ENCODE peak calls at places on chromosomes 12 and 14, in nine cellular contexts. One of them, this sample, is unnamed.

GRCh38 chr14:73785834-73786631 is 65.6 kb upstream of the PTGR2 start:
- DNase-seq in DMS153: peak
- DNase-seq in AG10803: peak
- DNase-seq in activated T-helper 1 cell treated with anti-CD3 and anti-CD28 coated beads, Interleukin-2, amount 50 U/mL, for 16 hours: peak
- DNase-seq in COR-L47: no peak
- DNase-seq in AG08395: peak
- DNase-seq in EL: peak
- DNase-seq in germinal center: peak
- DNase-seq in occipital lobe: peak
- DNase-seq in this sample: peak

GRCh38 chr12:109999983-110000505 is 814 bp downstream of the ANKRD13A start:
- DNase-seq in germinal center: no peak
- DNase-seq in AG10803: peak
- DNase-seq in activated T-helper 1 cell treated with anti-CD3 and anti-CD28 coated beads, Interleukin-2, amount 50 U/mL, for 16 hours: no peak
- DNase-seq in DMS153: no peak
- DNase-seq in occipital lobe: no peak
- DNase-seq in COR-L47: no peak
- DNase-seq in AG08395: peak
- DNase-seq in EL: peak
- DNase-seq in this sample: no peak

GRCh38 chr12:7869137-7869536 is 3.6 kb downstream of the SLC2A14 start:
- DNase-seq in EL: peak
- DNase-seq in activated T-helper 1 cell treated with anti-CD3 and anti-CD28 coated beads, Interleukin-2, amount 50 U/mL, for 16 hours: no peak
- DNase-seq in occipital lobe: no peak
- DNase-seq in COR-L47: no peak
- DNase-seq in AG10803: peak
- DNase-seq in germinal center: no peak
- DNase-seq in DMS153: no peak
- DNase-seq in AG08395: peak
- DNase-seq in this sample: no peak

GRCh38 chr12:109115758-109116610 is at the start of gene ACACB:
- DNase-seq in COR-L47: no peak
- DNase-seq in occipital lobe: peak
- DNase-seq in activated T-helper 1 cell treated with anti-CD3 and anti-CD28 coated beads, Interleukin-2, amount 50 U/mL, for 16 hours: no peak
- DNase-seq in EL: no peak
- DNase-seq in germinal center: no peak
- DNase-seq in AG08395: no peak
- DNase-seq in DMS153: no peak
- DNase-seq in AG10803: no peak
- DNase-seq in this sample: peak

GRCh38 chr14:57168138-57168695 is 100.5 kb downstream of the EXOC5 start:
- DNase-seq in AG08395: no peak
- DNase-seq in EL: no peak
- DNase-seq in activated T-helper 1 cell treated with anti-CD3 and anti-CD28 coated beads, Interleukin-2, amount 50 U/mL, for 16 hours: no peak
- DNase-seq in AG10803: no peak
- DNase-seq in DMS153: no peak
- DNase-seq in COR-L47: no peak
- DNase-seq in occipital lobe: no peak
- DNase-seq in germinal center: no peak
- DNase-seq in this sample: no peak

GRCh38 chr12:6132496-6132895 is 8.0 kb upstream of the VWF start:
- DNase-seq in AG10803: no peak
- DNase-seq in germinal center: no peak
- DNase-seq in occipital lobe: no peak
- DNase-seq in DMS153: no peak
- DNase-seq in activated T-helper 1 cell treated with anti-CD3 and anti-CD28 coated beads, Interleukin-2, amount 50 U/mL, for 16 hours: no peak
- DNase-seq in AG08395: no peak
- DNase-seq in EL: no peak
- DNase-seq in COR-L47: no peak
- DNase-seq in this sample: no peak

GRCh38 chr12:979355-979754 is 11.7 kb upstream of the ERC1 start:
- DNase-seq in activated T-helper 1 cell treated with anti-CD3 and anti-CD28 coated beads, Interleukin-2, amount 50 U/mL, for 16 hours: no peak
- DNase-seq in germinal center: no peak
- DNase-seq in occipital lobe: no peak
- DNase-seq in AG08395: no peak
- DNase-seq in AG10803: no peak
- DNase-seq in EL: no peak
- DNase-seq in COR-L47: no peak
- DNase-seq in DMS153: no peak
- DNase-seq in this sample: no peak

GRCh38 chr12:55728932-55729591 is at the start of gene CD63:
- DNase-seq in EL: peak
- DNase-seq in AG10803: peak
- DNase-seq in activated T-helper 1 cell treated with anti-CD3 and anti-CD28 coated beads, Interleukin-2, amount 50 U/mL, for 16 hours: peak
- DNase-seq in COR-L47: peak
- DNase-seq in DMS153: no peak
- DNase-seq in germinal center: peak
- DNase-seq in occipital lobe: peak
- DNase-seq in AG08395: peak
- DNase-seq in this sample: peak

GRCh38 chr12:44847888-44848770 is 28.0 kb downstream of the NELL2 start:
- DNase-seq in DMS153: no peak
- DNase-seq in AG10803: no peak
- DNase-seq in EL: no peak
- DNase-seq in COR-L47: no peak
- DNase-seq in occipital lobe: no peak
- DNase-seq in activated T-helper 1 cell treated with anti-CD3 and anti-CD28 coated beads, Interleukin-2, amount 50 U/mL, for 16 hours: peak
- DNase-seq in germinal center: peak
- DNase-seq in AG08395: no peak
- DNase-seq in this sample: no peak

GRCh38 chr12:114848661-114849060 is 164.7 kb upstream of the TBX3 start:
- DNase-seq in AG10803: peak
- DNase-seq in DMS153: no peak
- DNase-seq in AG08395: peak
- DNase-seq in occipital lobe: no peak
- DNase-seq in COR-L47: no peak
- DNase-seq in germinal center: no peak
- DNase-seq in activated T-helper 1 cell treated with anti-CD3 and anti-CD28 coated beads, Interleukin-2, amount 50 U/mL, for 16 hours: no peak
- DNase-seq in EL: peak
- DNase-seq in this sample: no peak

GRCh38 chr14:80798211-80798610 is 143.3 kb downstream of the CEP128 start:
- DNase-seq in germinal center: no peak
- DNase-seq in AG10803: no peak
- DNase-seq in AG08395: no peak
- DNase-seq in occipital lobe: no peak
- DNase-seq in activated T-helper 1 cell treated with anti-CD3 and anti-CD28 coated beads, Interleukin-2, amount 50 U/mL, for 16 hours: no peak
- DNase-seq in EL: no peak
- DNase-seq in COR-L47: no peak
- DNase-seq in DMS153: no peak
- DNase-seq in this sample: no peak

GRCh38 chr12:108495823-108496579 is 19.1 kb upstream of the FICD start:
- DNase-seq in AG08395: no peak
- DNase-seq in occipital lobe: no peak
- DNase-seq in activated T-helper 1 cell treated with anti-CD3 and anti-CD28 coated beads, Interleukin-2, amount 50 U/mL, for 16 hours: no peak
- DNase-seq in DMS153: no peak
- DNase-seq in EL: no peak
- DNase-seq in COR-L47: no peak
- DNase-seq in germinal center: no peak
- DNase-seq in AG10803: no peak
- DNase-seq in this sample: no peak

GRCh38 chr12:63922446-63922845 is 77.9 kb downstream of the SRGAP1 start:
- DNase-seq in COR-L47: no peak
- DNase-seq in germinal center: no peak
- DNase-seq in occipital lobe: no peak
- DNase-seq in EL: peak
- DNase-seq in activated T-helper 1 cell treated with anti-CD3 and anti-CD28 coated beads, Interleukin-2, amount 50 U/mL, for 16 hours: no peak
- DNase-seq in AG08395: peak
- DNase-seq in DMS153: no peak
- DNase-seq in AG10803: peak
- DNase-seq in this sample: no peak

GRCh38 chr12:132275631-132276030 is 53.8 kb downstream of the GALNT9 start:
- DNase-seq in EL: no peak
- DNase-seq in germinal center: no peak
- DNase-seq in DMS153: no peak
- DNase-seq in COR-L47: no peak
- DNase-seq in AG10803: no peak
- DNase-seq in occipital lobe: no peak
- DNase-seq in activated T-helper 1 cell treated with anti-CD3 and anti-CD28 coated beads, Interleukin-2, amount 50 U/mL, for 16 hours: no peak
- DNase-seq in AG08395: no peak
- DNase-seq in this sample: no peak

GRCh38 chr12:23893611-23894010 is 55.9 kb downstream of the SOX5 start:
- DNase-seq in COR-L47: no peak
- DNase-seq in AG08395: no peak
- DNase-seq in DMS153: no peak
- DNase-seq in EL: no peak
- DNase-seq in AG10803: no peak
- DNase-seq in activated T-helper 1 cell treated with anti-CD3 and anti-CD28 coated beads, Interleukin-2, amount 50 U/mL, for 16 hours: no peak
- DNase-seq in germinal center: no peak
- DNase-seq in occipital lobe: no peak
- DNase-seq in this sample: no peak

GRCh38 chr14:100899841-100900771 is 3.4 kb downstream of the RTL1 start:
- DNase-seq in AG10803: no peak
- DNase-seq in AG08395: no peak
- DNase-seq in COR-L47: no peak
- DNase-seq in germinal center: no peak
- DNase-seq in occipital lobe: no peak
- DNase-seq in DMS153: peak
- DNase-seq in EL: no peak
- DNase-seq in activated T-helper 1 cell treated with anti-CD3 and anti-CD28 coated beads, Interleukin-2, amount 50 U/mL, for 16 hours: no peak
- DNase-seq in this sample: peak

GRCh38 chr12:22289250-22289649 is 45.3 kb downstream of the ST8SIA1 start:
- DNase-seq in germinal center: no peak
- DNase-seq in AG10803: no peak
- DNase-seq in AG08395: no peak
- DNase-seq in COR-L47: no peak
- DNase-seq in activated T-helper 1 cell treated with anti-CD3 and anti-CD28 coated beads, Interleukin-2, amount 50 U/mL, for 16 hours: no peak
- DNase-seq in occipital lobe: no peak
- DNase-seq in EL: no peak
- DNase-seq in DMS153: no peak
- DNase-seq in this sample: no peak

GRCh38 chr12:16008442-16008841 is 97.3 kb downstream of the DERA start:
- DNase-seq in activated T-helper 1 cell treated with anti-CD3 and anti-CD28 coated beads, Interleukin-2, amount 50 U/mL, for 16 hours: no peak
- DNase-seq in occipital lobe: no peak
- DNase-seq in DMS153: no peak
- DNase-seq in EL: no peak
- DNase-seq in COR-L47: no peak
- DNase-seq in AG10803: no peak
- DNase-seq in germinal center: no peak
- DNase-seq in AG08395: no peak
- DNase-seq in this sample: no peak